ENCODE peak calls at places on chromosomes 2 and 18, in nine cellular contexts. One of them, this sample, is unnamed.

GRCh38 chr2:128286011-128286721 is 32.5 kb downstream of the HS6ST1 start:
- DNase-seq in A549: no peak
- DNase-seq in ovary: no peak
- DNase-seq in tibial nerve: no peak
- DNase-seq in transverse colon: no peak
- DNase-seq in HepG2: no peak
- DNase-seq in SK-N-SH: no peak
- DNase-seq in sigmoid colon: no peak
- DNase-seq in H1: no peak
- DNase-seq in this sample: no peak

GRCh38 chr2:173741715-173742114 is 223.5 kb downstream of the SP3 start:
- DNase-seq in A549: no peak
- DNase-seq in ovary: no peak
- DNase-seq in tibial nerve: no peak
- DNase-seq in transverse colon: no peak
- DNase-seq in HepG2: no peak
- DNase-seq in SK-N-SH: peak; percentile 10
- DNase-seq in sigmoid colon: no peak
- DNase-seq in H1: no peak
- DNase-seq in this sample: no peak

GRCh38 chr2:241009601-241010530 is 11.4 kb downstream of the SNED1 start:
- DNase-seq in A549: no peak
- DNase-seq in ovary: peak; percentile 94
- DNase-seq in tibial nerve: peak; percentile 18
- DNase-seq in transverse colon: no peak
- DNase-seq in HepG2: no peak
- DNase-seq in SK-N-SH: peak; percentile 79
- DNase-seq in sigmoid colon: peak; percentile 75
- DNase-seq in H1: no peak
- DNase-seq in this sample: peak; percentile 91

GRCh38 chr18:27004056-27004829 is 138.7 kb upstream of the AQP4 start:
- DNase-seq in A549: no peak
- DNase-seq in ovary: no peak
- DNase-seq in tibial nerve: no peak
- DNase-seq in transverse colon: no peak
- DNase-seq in HepG2: no peak
- DNase-seq in SK-N-SH: peak; percentile 33
- DNase-seq in sigmoid colon: no peak
- DNase-seq in H1: no peak
- DNase-seq in this sample: no peak

GRCh38 chr2:18910843-18911242 is 321.5 kb upstream of the NT5C1B start:
- DNase-seq in A549: no peak
- DNase-seq in ovary: no peak
- DNase-seq in tibial nerve: no peak
- DNase-seq in transverse colon: no peak
- DNase-seq in HepG2: no peak
- DNase-seq in SK-N-SH: no peak
- DNase-seq in sigmoid colon: no peak
- DNase-seq in H1: no peak
- DNase-seq in this sample: no peak

GRCh38 chr2:160387558-160388262 is 105.9 kb downstream of the RBMS1 start:
- DNase-seq in A549: no peak
- DNase-seq in ovary: peak; percentile 77
- DNase-seq in tibial nerve: peak; percentile 51
- DNase-seq in transverse colon: peak; percentile 53
- DNase-seq in HepG2: no peak
- DNase-seq in SK-N-SH: no peak
- DNase-seq in sigmoid colon: peak; percentile 95
- DNase-seq in H1: no peak
- DNase-seq in this sample: no peak

GRCh38 chr2:232506713-232507112 is 13.5 kb upstream of the PRSS56 start:
- DNase-seq in A549: no peak
- DNase-seq in ovary: peak; percentile 38
- DNase-seq in tibial nerve: no peak
- DNase-seq in transverse colon: no peak
- DNase-seq in HepG2: no peak
- DNase-seq in SK-N-SH: peak; percentile 70
- DNase-seq in sigmoid colon: no peak
- DNase-seq in H1: no peak
- DNase-seq in this sample: no peak

GRCh38 chr2:209773377-209773776 is 1.7 kb downstream of the UNC80 start:
- DNase-seq in A549: no peak
- DNase-seq in ovary: no peak
- DNase-seq in tibial nerve: no peak
- DNase-seq in transverse colon: no peak
- DNase-seq in HepG2: no peak
- DNase-seq in SK-N-SH: no peak
- DNase-seq in sigmoid colon: no peak
- DNase-seq in H1: no peak
- DNase-seq in this sample: no peak

GRCh38 chr2:120371969-120372625 is 26.2 kb downstream of the INHBB start:
- DNase-seq in A549: no peak
- DNase-seq in ovary: no peak
- DNase-seq in tibial nerve: no peak
- DNase-seq in transverse colon: no peak
- DNase-seq in HepG2: no peak
- DNase-seq in SK-N-SH: no peak
- DNase-seq in sigmoid colon: no peak
- DNase-seq in H1: no peak
- DNase-seq in this sample: no peak

GRCh38 chr2:231050018-231050901 is 6.4 kb upstream of the PSMD1 start:
- DNase-seq in A549: no peak
- DNase-seq in ovary: no peak
- DNase-seq in tibial nerve: no peak
- DNase-seq in transverse colon: peak; percentile 85
- DNase-seq in HepG2: peak; percentile 100
- DNase-seq in SK-N-SH: no peak
- DNase-seq in sigmoid colon: no peak
- DNase-seq in H1: no peak
- DNase-seq in this sample: no peak

GRCh38 chr2:160974803-160975202 is 185.4 kb upstream of the TANK start:
- DNase-seq in A549: no peak
- DNase-seq in ovary: no peak
- DNase-seq in tibial nerve: no peak
- DNase-seq in transverse colon: no peak
- DNase-seq in HepG2: no peak
- DNase-seq in SK-N-SH: no peak
- DNase-seq in sigmoid colon: no peak
- DNase-seq in H1: no peak
- DNase-seq in this sample: no peak

GRCh38 chr2:64637931-64638330 is 15.8 kb downstream of the SERTAD2 start:
- DNase-seq in A549: no peak
- DNase-seq in ovary: no peak
- DNase-seq in tibial nerve: no peak
- DNase-seq in transverse colon: no peak
- DNase-seq in HepG2: no peak
- DNase-seq in SK-N-SH: no peak
- DNase-seq in sigmoid colon: no peak
- DNase-seq in H1: no peak
- DNase-seq in this sample: no peak

GRCh38 chr2:181352158-181352557 is 105.0 kb upstream of the ITGA4 start:
- DNase-seq in A549: no peak
- DNase-seq in ovary: no peak
- DNase-seq in tibial nerve: no peak
- DNase-seq in transverse colon: no peak
- DNase-seq in HepG2: no peak
- DNase-seq in SK-N-SH: no peak
- DNase-seq in sigmoid colon: no peak
- DNase-seq in H1: no peak
- DNase-seq in this sample: no peak

GRCh38 chr2:18831916-18832510 is 242.6 kb upstream of the NT5C1B start:
- DNase-seq in A549: no peak
- DNase-seq in ovary: no peak
- DNase-seq in tibial nerve: no peak
- DNase-seq in transverse colon: no peak
- DNase-seq in HepG2: no peak
- DNase-seq in SK-N-SH: no peak
- DNase-seq in sigmoid colon: no peak
- DNase-seq in H1: no peak
- DNase-seq in this sample: no peak

GRCh38 chr2:176160251-176161040 is 3.3 kb downstream of the HOXD3 start:
- DNase-seq in A549: no peak
- DNase-seq in ovary: no peak
- DNase-seq in tibial nerve: no peak
- DNase-seq in transverse colon: no peak
- DNase-seq in HepG2: no peak
- DNase-seq in SK-N-SH: no peak
- DNase-seq in sigmoid colon: no peak
- DNase-seq in H1: no peak
- DNase-seq in this sample: no peak

GRCh38 chr2:153479527-153479926 is 965 bp upstream of the RPRM start:
- DNase-seq in A549: no peak
- DNase-seq in ovary: no peak
- DNase-seq in tibial nerve: no peak
- DNase-seq in transverse colon: no peak
- DNase-seq in HepG2: no peak
- DNase-seq in SK-N-SH: no peak
- DNase-seq in sigmoid colon: no peak
- DNase-seq in H1: no peak
- DNase-seq in this sample: no peak

DNA sequence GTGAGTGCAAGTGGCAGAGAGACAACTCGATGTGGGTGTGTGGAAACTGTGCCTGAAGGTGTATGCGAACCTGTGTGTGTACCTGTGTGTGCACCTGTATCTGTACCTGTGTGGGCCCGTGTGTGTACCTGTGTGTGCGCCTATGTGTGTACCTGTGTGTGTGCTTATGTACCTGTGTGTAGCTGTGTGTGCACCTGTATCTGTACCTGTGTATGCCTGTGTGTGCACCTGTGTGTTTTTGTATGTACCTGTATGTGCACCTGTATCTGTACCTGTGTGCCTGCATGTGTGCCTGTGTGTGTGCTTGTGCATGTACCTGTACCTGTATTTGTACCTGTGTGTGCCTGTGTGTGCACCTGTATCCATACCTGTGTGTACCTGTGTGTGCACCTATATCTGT is 150.6 kb downstream of the MYT1L start:
- DNase-seq in A549: no peak
- DNase-seq in ovary: no peak
- DNase-seq in tibial nerve: no peak
- DNase-seq in transverse colon: no peak
- DNase-seq in HepG2: no peak
- DNase-seq in SK-N-SH: no peak
- DNase-seq in sigmoid colon: no peak
- DNase-seq in H1: no peak
- DNase-seq in this sample: peak; percentile 7
- TF ChIP-seq EP300 in A549: no peak
- TF ChIP-seq EP300 in ovary: no peak
- TF ChIP-seq EP300 in tibial nerve: no peak
- TF ChIP-seq EP300 in transverse colon: no peak
- TF ChIP-seq EP300 in HepG2: no peak
- TF ChIP-seq EP300 in SK-N-SH: no peak
- TF ChIP-seq EP300 in sigmoid colon: no peak
- TF ChIP-seq EP300 in H1: no peak
- TF ChIP-seq EP300 in this sample: no peak

GRCh38 chr18:35344736-35345459 is 678 bp upstream of the ZNF24 start:
- DNase-seq in A549: no peak
- DNase-seq in ovary: no peak
- DNase-seq in tibial nerve: no peak
- DNase-seq in transverse colon: no peak
- DNase-seq in HepG2: no peak
- DNase-seq in SK-N-SH: no peak
- DNase-seq in sigmoid colon: no peak
- DNase-seq in H1: no peak
- DNase-seq in this sample: no peak
- TF ChIP-seq EP300 in A549: no peak
- TF ChIP-seq EP300 in ovary: no peak
- TF ChIP-seq EP300 in tibial nerve: no peak
- TF ChIP-seq EP300 in transverse colon: no peak
- TF ChIP-seq EP300 in HepG2: no peak
- TF ChIP-seq EP300 in SK-N-SH: no peak
- TF ChIP-seq EP300 in sigmoid colon: no peak
- TF ChIP-seq EP300 in H1: no peak
- TF ChIP-seq EP300 in this sample: no peak

DNA sequence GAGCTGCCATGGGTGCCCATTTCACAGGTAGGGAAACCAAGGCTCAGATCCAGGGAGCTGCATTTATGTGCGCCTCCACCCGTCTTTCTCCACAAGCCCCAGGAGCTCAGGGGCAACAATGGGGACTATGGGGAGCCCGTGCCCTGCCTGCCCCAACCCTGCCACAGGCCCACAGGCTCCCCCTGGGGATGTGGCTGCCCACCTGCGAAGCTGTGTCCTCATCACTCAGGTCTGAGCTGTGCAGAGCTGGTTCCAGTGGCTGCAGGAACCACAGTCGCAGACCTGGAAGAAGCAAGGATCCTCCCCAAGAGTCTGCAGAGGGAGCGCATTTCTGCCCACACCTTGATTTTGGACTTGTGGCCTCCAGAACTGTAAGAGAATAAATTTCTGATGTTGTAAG is 9.8 kb downstream of the TEKT4 start:
- DNase-seq in A549: no peak
- DNase-seq in ovary: no peak
- DNase-seq in tibial nerve: no peak
- DNase-seq in transverse colon: no peak
- DNase-seq in HepG2: no peak
- DNase-seq in SK-N-SH: no peak
- DNase-seq in sigmoid colon: no peak
- DNase-seq in H1: no peak
- DNase-seq in this sample: no peak
- TF ChIP-seq EP300 in A549: no peak
- TF ChIP-seq EP300 in ovary: no peak
- TF ChIP-seq EP300 in tibial nerve: no peak
- TF ChIP-seq EP300 in transverse colon: no peak
- TF ChIP-seq EP300 in HepG2: no peak
- TF ChIP-seq EP300 in SK-N-SH: no peak
- TF ChIP-seq EP300 in sigmoid colon: no peak
- TF ChIP-seq EP300 in H1: no peak
- TF ChIP-seq EP300 in this sample: no peak

GRCh38 chr2:134259571-134259970 is 5.7 kb downstream of the MGAT5 start:
- DNase-seq in A549: no peak
- DNase-seq in ovary: no peak
- DNase-seq in tibial nerve: no peak
- DNase-seq in transverse colon: no peak
- DNase-seq in HepG2: no peak
- DNase-seq in SK-N-SH: no peak
- DNase-seq in sigmoid colon: no peak
- DNase-seq in H1: no peak
- DNase-seq in this sample: no peak

GRCh38 chr2:134257965-134258683 is 4.3 kb downstream of the MGAT5 start:
- DNase-seq in A549: no peak
- DNase-seq in ovary: no peak
- DNase-seq in tibial nerve: no peak
- DNase-seq in transverse colon: no peak
- DNase-seq in HepG2: no peak
- DNase-seq in SK-N-SH: no peak
- DNase-seq in sigmoid colon: no peak
- DNase-seq in H1: no peak
- DNase-seq in this sample: no peak

GRCh38 chr2:134260726-134261125 is 6.9 kb downstream of the MGAT5 start:
- DNase-seq in A549: no peak
- DNase-seq in ovary: peak; percentile 42
- DNase-seq in tibial nerve: no peak
- DNase-seq in transverse colon: no peak
- DNase-seq in HepG2: no peak
- DNase-seq in SK-N-SH: no peak
- DNase-seq in sigmoid colon: no peak
- DNase-seq in H1: no peak
- DNase-seq in this sample: no peak

GRCh38 chr2:134257516-134257915 is 3.6 kb downstream of the MGAT5 start:
- DNase-seq in A549: no peak
- DNase-seq in ovary: no peak
- DNase-seq in tibial nerve: no peak
- DNase-seq in transverse colon: no peak
- DNase-seq in HepG2: no peak
- DNase-seq in SK-N-SH: no peak
- DNase-seq in sigmoid colon: no peak
- DNase-seq in H1: no peak
- DNase-seq in this sample: no peak

GRCh38 chr2:134258684-134259408 is 5.0 kb downstream of the MGAT5 start:
- DNase-seq in A549: no peak
- DNase-seq in ovary: peak; percentile 23
- DNase-seq in tibial nerve: no peak
- DNase-seq in transverse colon: peak; percentile 21
- DNase-seq in HepG2: no peak
- DNase-seq in SK-N-SH: no peak
- DNase-seq in sigmoid colon: no peak
- DNase-seq in H1: no peak
- DNase-seq in this sample: no peak
- TF ChIP-seq EP300 in A549: no peak
- TF ChIP-seq EP300 in ovary: no peak
- TF ChIP-seq EP300 in tibial nerve: no peak
- TF ChIP-seq EP300 in transverse colon: no peak
- TF ChIP-seq EP300 in HepG2: no peak
- TF ChIP-seq EP300 in SK-N-SH: no peak
- TF ChIP-seq EP300 in sigmoid colon: no peak
- TF ChIP-seq EP300 in H1: no peak
- TF ChIP-seq EP300 in this sample: no peak

This sample was measured in esophagus muscularis mucosa.